ENCODE peak calls at places on chromosomes 5 and 9, in five cellular contexts. O is GM23338, U is GM23248, X is Karpas-422, P is SK-N-SH. G is an unnamed sample. For H3K9me2, the result is how much of the 10 kb centered on the place peaks cover.

GRCh38 chr5:1897816-1898450 is 15.2 kb upstream of the IRX4 start:
- DNase-seq in O (no peak), U (no peak), P (no peak), X (no peak), G (no peak)

GRCh38 chr9:127139775-127140174 is 17.3 kb upstream of the ANGPTL2 start:
- DNase-seq in X (no peak), O (no peak), U (no peak), P (no peak), G (no peak)

GRCh38 chr5:142342128-142342981 is 17.5 kb upstream of the SPRY4 start:
- DNase-seq in X (no peak), U (peak), O (no peak), P (no peak), G (peak)

GRCh38 chr5:113450366-113451328 is 15.9 kb upstream of the TSSK1B start:
- DNase-seq in X (no peak), U (peak), O (no peak), P (no peak), G (peak)

GRCh38 chr5:62331921-62332320 is 25.9 kb downstream of the KIF2A start:
- DNase-seq in P (no peak), X (no peak), O (no peak), U (no peak), G (no peak)

GRCh38 chr5:126647071-126647470 is 46.3 kb downstream of the PHAX start:
- DNase-seq in O (no peak), X (no peak), P (no peak), U (no peak), G (no peak)

GRCh38 chr5:168810641-168811040 is 231.5 kb upstream of the PANK3 start:
- DNase-seq in O (no peak), P (no peak), X (no peak), U (no peak), G (no peak)

GRCh38 chr9:6645153-6646027 is at the start of gene GLDC:
- DNase-seq in X (no peak), U (no peak), P (peak), O (peak), G (peak)

GRCh38 chr5:175471628-175472027 is 6.7 kb upstream of the SFXN1 start:
- DNase-seq in P (no peak), O (no peak), X (no peak), U (no peak), G (no peak)

GRCh38 chr5:112418412-112419049 is 546 bp downstream of the EPB41L4A start:
- DNase-seq in O (peak), U (peak), P (peak), X (no peak), G (no peak)

GRCh38 chr5:171874210-171874609 is 88.6 kb downstream of the SMIM23 start:
- DNase-seq in O (no peak), U (peak), X (no peak), P (no peak), G (no peak)

GRCh38 chr5:14415516-14416074 is 166.0 kb upstream of the OTULINL start:
- DNase-seq in P (no peak), O (no peak), U (no peak), X (no peak), G (no peak)

GRCh38 chr5:163529698-163530097 is 24.3 kb downstream of the MAT2B start:
- DNase-seq in P (no peak), U (no peak), O (no peak), X (no peak), G (no peak)

GRCh38 chr9:17635115-17635890 is 56.4 kb downstream of the SH3GL2 start:
- DNase-seq in U (no peak), X (no peak), O (no peak), P (no peak), G (no peak)

GRCh38 chr9:6873862-6874261 is 116.1 kb downstream of the KDM4C start:
- DNase-seq in O (no peak), X (no peak), U (peak), P (no peak), G (no peak)

GRCh38 chr9:116115731-116116353 is 37.7 kb upstream of the PAPPA start:
- DNase-seq in U (peak), X (no peak), O (no peak), P (no peak), G (no peak)

GRCh38 chr9:83964973-83965349 is 15.1 kb downstream of the HNRNPK start:
- DNase-seq in U (peak), X (peak), O (peak), P (no peak), G (no peak)

GRCh38 chr5:96228449-96228848 is 204.6 kb downstream of the PCSK1 start:
- DNase-seq in X (no peak), U (peak), O (no peak), P (no peak), G (no peak)

GRCh38 chr9:110578896-110579752 is at the start of gene SVEP1:
- DNase-seq in P (peak), U (peak), X (no peak), O (peak), G (peak)

GRCh38 chr5:94218374-94218773 is 400.0 kb downstream of the KIAA0825 start:
- DNase-seq in P (no peak), X (no peak), U (peak), O (peak), G (no peak)

GRCh38 chr5:133373121-133373870 is 239.0 kb downstream of the FSTL4 start:
- DNase-seq in O (no peak), U (peak), X (no peak), P (no peak), G (no peak)

GRCh38 chr9:5909999-5910398 is 19.3 kb downstream of the MLANA start:
- DNase-seq in U (peak), X (no peak), O (no peak), P (no peak), G (no peak)

GRCh38 chr5:131430794-131431193 is 166.9 kb downstream of the CDC42SE2 start:
- DNase-seq in U (peak), X (no peak), P (no peak), O (no peak), G (no peak)

GRCh38 chr5:43804723-43805122 is 201.7 kb downstream of the NNT start:
- DNase-seq in P (no peak), U (no peak), X (no peak), O (no peak), G (no peak)

GRCh38 chr5:143896981-143897380 is 85.0 kb downstream of the HMHB1 start:
- DNase-seq in O (no peak), P (no peak), X (no peak), U (peak), G (no peak)

GRCh38 chr9:131579789-131580211 is 34.5 kb downstream of the PRRT1B start:
- DNase-seq in P (no peak), X (no peak), U (no peak), O (no peak), G (no peak)

GRCh38 chr5:59562756-59563389 is 330.7 kb downstream of the PDE4D start:
- DNase-seq in U (peak), X (no peak), P (no peak), O (peak), G (peak)

GRCh38 chr9:92727716-92728700 is 36.6 kb downstream of the BICD2 start:
- DNase-seq in O (no peak), X (no peak), U (no peak), P (no peak), G (no peak)

GRCh38 chr9:87455407-87455806 is 42.3 kb upstream of the DAPK1 start:
- DNase-seq in X (no peak), U (no peak), O (peak), P (no peak), G (no peak)

GRCh38 chr9:121778252-121779225 is 127.1 kb downstream of the DAB2IP start:
- DNase-seq in U (no peak), O (no peak), P (peak), X (no peak), G (no peak)

GRCh38 chr9:125964702-125965225 is 217.6 kb downstream of the PBX3 start:
- DNase-seq in X (no peak), O (no peak), P (no peak), U (no peak), G (no peak)
- H3K9me2 ChIP-seq in X (under half), O (under half), P (under half), U (under half), G (under half)

DNA sequence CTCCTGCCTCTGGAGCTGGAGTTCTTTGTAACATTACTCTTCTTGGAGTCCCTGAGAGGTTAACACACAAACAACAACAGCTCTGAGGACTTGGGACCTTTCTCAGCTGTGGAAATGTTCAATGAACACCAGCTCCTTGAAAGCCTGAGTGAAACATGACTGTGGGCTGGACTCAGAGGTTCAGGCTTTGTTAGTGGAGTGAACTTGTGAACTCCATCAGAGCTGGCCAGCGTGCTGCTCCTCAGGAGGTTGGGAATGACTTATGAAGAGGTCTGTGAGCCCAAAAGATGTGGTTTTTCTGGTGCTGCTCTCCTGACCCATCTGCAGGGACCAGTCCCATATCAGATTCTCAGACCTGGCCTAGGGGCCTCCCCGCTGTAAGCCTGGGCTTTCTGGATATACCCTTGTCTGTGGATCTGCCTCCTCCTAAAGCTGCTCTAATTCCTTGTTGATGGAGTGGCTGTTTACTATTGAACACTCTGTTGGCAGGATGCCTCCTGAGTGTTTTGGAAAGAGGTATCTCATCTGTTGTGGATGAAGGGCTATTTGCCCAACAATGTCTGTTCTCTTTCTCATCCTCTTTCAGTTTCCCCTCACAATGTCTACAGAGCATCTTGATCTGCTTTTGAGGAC is 170.0 kb upstream of the GDNF start:
- DNase-seq in P (no peak), U (no peak), O (no peak), X (no peak), G (no peak)
- H3K9me2 ChIP-seq in P (under half), U (under half), O (under half), X (under half), G (under half)

GRCh38 chr9:4237748-4238511 is 61.9 kb downstream of the GLIS3 start:
- DNase-seq in U (peak), X (no peak), P (no peak), O (peak), G (no peak)
- H3K9me2 ChIP-seq in U (under half), X (under half), P (under half), O (under half), G (under half)

GRCh38 chr5:4191703-4192102 is 596.1 kb downstream of the IRX1 start:
- DNase-seq in P (no peak), U (no peak), X (no peak), O (no peak), G (no peak)
- H3K9me2 ChIP-seq in P (under half), U (under half), X (under half), O (under half), G (under half)

DNA sequence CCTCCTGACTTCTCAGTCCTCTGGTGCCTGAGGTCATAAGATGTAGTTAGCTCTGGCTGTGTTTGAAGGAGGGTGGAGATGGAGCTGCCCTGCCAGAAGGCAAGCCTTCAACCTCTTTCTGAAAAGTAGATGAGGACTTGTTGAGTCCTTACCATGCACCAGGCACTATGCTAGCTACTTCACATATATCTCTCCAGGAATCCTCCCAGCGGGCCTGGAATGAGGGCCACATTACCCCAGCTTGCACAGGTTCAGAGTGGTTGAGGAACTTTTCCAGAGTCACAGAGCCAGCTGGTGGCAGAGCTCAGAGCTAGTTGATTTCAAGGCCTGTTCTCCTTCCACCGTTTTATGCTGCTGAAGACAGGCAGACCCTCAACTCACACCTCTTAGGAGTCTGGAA is 45.3 kb upstream of the PITX1 start:
- DNase-seq in U (no peak), P (no peak), O (no peak), X (no peak), G (no peak)
- H3K9me2 ChIP-seq in U (under half), P (under half), O (under half), X (under half), G (under half)

GRCh38 chr9:68702493-68702892 is 2.5 kb upstream of the PIP5K1B start:
- DNase-seq in U (no peak), O (no peak), P (no peak), X (no peak), G (no peak)
- H3K9me2 ChIP-seq in U (under half), O (under half), P (under half), X (under half), G (under half)

DNA sequence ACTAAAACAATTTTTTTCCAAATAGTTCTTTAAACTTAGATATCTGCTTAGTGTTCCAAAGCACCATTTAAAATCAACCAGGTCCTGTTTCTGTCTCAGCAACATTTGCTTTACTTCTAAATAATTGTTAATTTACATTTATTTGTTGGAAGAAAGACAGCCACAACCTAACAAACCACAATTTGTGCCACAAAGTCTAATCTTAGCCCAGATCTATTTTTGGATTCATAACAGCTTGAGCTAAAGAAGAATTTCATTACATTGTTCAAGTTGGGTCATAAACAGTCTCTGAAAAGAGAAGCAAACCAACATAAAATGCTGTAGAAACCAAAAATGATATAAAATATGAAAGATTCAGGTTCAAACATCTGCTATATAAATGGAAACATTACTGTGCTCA is 24.4 kb downstream of the MLLT3 start:
- DNase-seq in O (no peak), P (no peak), X (no peak), U (no peak), G (no peak)
- H3K9me2 ChIP-seq in O (under half), P (under half), X (under half), U (under half), G (under half)

GRCh38 chr9:23081377-23081776 is 634.8 kb downstream of the DMRTA1 start:
- DNase-seq in U (no peak), X (no peak), P (no peak), O (peak), G (no peak)
- H3K9me2 ChIP-seq in U (under half), X (under half), P (under half), O (under half), G (under half)

DNA sequence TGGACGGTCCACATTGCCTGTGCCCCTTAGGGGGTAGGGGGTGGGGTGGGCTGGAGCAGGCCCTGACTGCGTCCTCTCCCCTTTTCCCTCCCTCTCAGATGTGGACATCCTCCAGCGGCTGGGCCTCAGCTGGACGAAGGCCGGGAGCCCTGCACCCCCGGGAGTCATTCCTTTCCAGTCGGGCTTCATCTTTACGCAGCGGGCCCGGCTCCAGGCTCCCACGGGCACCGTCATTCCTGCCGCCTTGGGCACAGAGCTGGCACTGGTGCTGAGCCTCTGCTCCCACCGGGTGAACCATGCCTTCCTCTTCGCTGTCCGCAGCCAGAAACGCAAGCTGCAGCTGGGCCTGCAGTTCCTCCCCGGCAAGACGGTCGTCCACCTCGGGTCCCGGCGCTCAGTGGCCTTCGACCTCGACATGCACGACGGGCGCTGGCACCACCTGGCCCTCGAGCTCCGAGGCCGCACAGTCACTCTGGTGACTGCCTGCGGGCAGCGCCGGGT is 12.3 kb downstream of the COL27A1 start:
- DNase-seq in X (no peak), O (no peak), P (no peak), U (no peak), G (no peak)
- H3K9me2 ChIP-seq in X (under half), O (under half), P (under half), U (under half), G (under half)

G was measured in PC-9.